ENCODE peak calls at places on chromosome 10, in six cellular contexts. One of them, this sample, is unnamed.

GRCh38 chr10:78916227-78916626 is 152.5 kb upstream of the ZMIZ1 start:
- DNase-seq in neuronal stem cell: no peak
- DNase-seq in mesenchymal stem cell: no peak
- DNase-seq in IMR-90: no peak
- DNase-seq in H1: no peak
- DNase-seq in trophoblast cell: no peak
- DNase-seq in this sample: no peak

GRCh38 chr10:96395931-96396877 is 37.4 kb upstream of the OPALIN start:
- DNase-seq in mesenchymal stem cell: peak
- DNase-seq in H1: peak
- DNase-seq in IMR-90: peak
- DNase-seq in neuronal stem cell: peak
- DNase-seq in trophoblast cell: peak
- DNase-seq in this sample: peak

GRCh38 chr10:7886056-7886455 is 67.8 kb downstream of the TAF3 start:
- DNase-seq in H1: no peak
- DNase-seq in mesenchymal stem cell: no peak
- DNase-seq in trophoblast cell: no peak
- DNase-seq in neuronal stem cell: no peak
- DNase-seq in IMR-90: no peak
- DNase-seq in this sample: no peak

GRCh38 chr10:31759124-31759798 is 169.4 kb downstream of the ARHGAP12 start:
- DNase-seq in IMR-90: no peak
- DNase-seq in trophoblast cell: peak
- DNase-seq in H1: peak
- DNase-seq in neuronal stem cell: peak
- DNase-seq in mesenchymal stem cell: peak
- DNase-seq in this sample: peak

GRCh38 chr10:33402748-33403147 is 68.3 kb upstream of the NRP1 start:
- DNase-seq in mesenchymal stem cell: no peak
- DNase-seq in H1: no peak
- DNase-seq in IMR-90: no peak
- DNase-seq in trophoblast cell: no peak
- DNase-seq in neuronal stem cell: no peak
- DNase-seq in this sample: no peak

GRCh38 chr10:60611291-60611747 is 167.0 kb upstream of the CDK1 start:
- DNase-seq in H1: no peak
- DNase-seq in mesenchymal stem cell: peak
- DNase-seq in trophoblast cell: peak
- DNase-seq in IMR-90: peak
- DNase-seq in neuronal stem cell: no peak
- DNase-seq in this sample: peak

GRCh38 chr10:107741976-107742375 is 577.5 kb upstream of the SORCS1 start:
- DNase-seq in IMR-90: no peak
- DNase-seq in neuronal stem cell: no peak
- DNase-seq in mesenchymal stem cell: no peak
- DNase-seq in trophoblast cell: no peak
- DNase-seq in H1: no peak
- DNase-seq in this sample: no peak

GRCh38 chr10:119761106-119761505 is 35.3 kb downstream of the INPP5F start:
- DNase-seq in neuronal stem cell: no peak
- DNase-seq in H1: no peak
- DNase-seq in mesenchymal stem cell: peak
- DNase-seq in trophoblast cell: peak
- DNase-seq in IMR-90: peak
- DNase-seq in this sample: no peak

GRCh38 chr10:119829429-119829828 is 43.2 kb downstream of the MCMBP start:
- DNase-seq in trophoblast cell: no peak
- DNase-seq in neuronal stem cell: no peak
- DNase-seq in H1: no peak
- DNase-seq in mesenchymal stem cell: no peak
- DNase-seq in IMR-90: no peak
- DNase-seq in this sample: no peak

GRCh38 chr10:75207079-75207867 is 3.3 kb upstream of the VDAC2 start:
- DNase-seq in mesenchymal stem cell: no peak
- DNase-seq in IMR-90: no peak
- DNase-seq in neuronal stem cell: no peak
- DNase-seq in H1: no peak
- DNase-seq in trophoblast cell: no peak
- DNase-seq in this sample: no peak

GRCh38 chr10:122233857-122234348 is 37.2 kb upstream of the BTBD16 start:
- DNase-seq in neuronal stem cell: no peak
- DNase-seq in H1: no peak
- DNase-seq in trophoblast cell: no peak
- DNase-seq in IMR-90: no peak
- DNase-seq in mesenchymal stem cell: no peak
- DNase-seq in this sample: no peak

GRCh38 chr10:33939892-33940291 is 605.4 kb upstream of the NRP1 start:
- DNase-seq in mesenchymal stem cell: no peak
- DNase-seq in H1: no peak
- DNase-seq in IMR-90: no peak
- DNase-seq in trophoblast cell: no peak
- DNase-seq in neuronal stem cell: no peak
- DNase-seq in this sample: peak

GRCh38 chr10:101745074-101745690 is 30.7 kb downstream of the FGF8 start:
- DNase-seq in trophoblast cell: no peak
- DNase-seq in neuronal stem cell: no peak
- DNase-seq in IMR-90: no peak
- DNase-seq in H1: no peak
- DNase-seq in mesenchymal stem cell: peak
- DNase-seq in this sample: no peak

GRCh38 chr10:7121154-7121797 is 289.6 kb downstream of the SFMBT2 start:
- DNase-seq in trophoblast cell: peak
- DNase-seq in neuronal stem cell: peak
- DNase-seq in IMR-90: peak
- DNase-seq in H1: peak
- DNase-seq in mesenchymal stem cell: peak
- DNase-seq in this sample: peak

GRCh38 chr10:131516285-131516684 is 204.8 kb upstream of the TCERG1L start:
- DNase-seq in neuronal stem cell: no peak
- DNase-seq in IMR-90: no peak
- DNase-seq in mesenchymal stem cell: no peak
- DNase-seq in trophoblast cell: no peak
- DNase-seq in H1: no peak
- DNase-seq in this sample: no peak

GRCh38 chr10:70031215-70031614 is 21.4 kb upstream of the MACROH2A2 start:
- DNase-seq in H1: no peak
- DNase-seq in trophoblast cell: no peak
- DNase-seq in mesenchymal stem cell: no peak
- DNase-seq in IMR-90: no peak
- DNase-seq in neuronal stem cell: no peak
- DNase-seq in this sample: no peak

GRCh38 chr10:70038926-70039325 is 13.7 kb upstream of the MACROH2A2 start:
- DNase-seq in IMR-90: no peak
- DNase-seq in H1: no peak
- DNase-seq in trophoblast cell: peak
- DNase-seq in mesenchymal stem cell: no peak
- DNase-seq in neuronal stem cell: no peak
- DNase-seq in this sample: no peak

GRCh38 chr10:70034252-70034651 is 18.4 kb upstream of the MACROH2A2 start:
- DNase-seq in neuronal stem cell: no peak
- DNase-seq in IMR-90: no peak
- DNase-seq in H1: no peak
- DNase-seq in trophoblast cell: no peak
- DNase-seq in mesenchymal stem cell: no peak
- DNase-seq in this sample: no peak

GRCh38 chr10:70032667-70033066 is 20.0 kb upstream of the MACROH2A2 start:
- DNase-seq in mesenchymal stem cell: no peak
- DNase-seq in neuronal stem cell: no peak
- DNase-seq in trophoblast cell: no peak
- DNase-seq in H1: no peak
- DNase-seq in IMR-90: no peak
- DNase-seq in this sample: no peak

GRCh38 chr10:70035531-70035930 is 17.1 kb upstream of the MACROH2A2 start:
- DNase-seq in IMR-90: no peak
- DNase-seq in mesenchymal stem cell: no peak
- DNase-seq in trophoblast cell: no peak
- DNase-seq in H1: no peak
- DNase-seq in neuronal stem cell: no peak
- DNase-seq in this sample: no peak
- H4K91ac ChIP-seq in IMR-90: no peak
- H4K91ac ChIP-seq in mesenchymal stem cell: no peak
- H4K91ac ChIP-seq in trophoblast cell: no peak
- H4K91ac ChIP-seq in H1: no peak
- H4K91ac ChIP-seq in neuronal stem cell: no peak
- H4K91ac ChIP-seq in this sample: no peak

GRCh38 chr10:77386365-77386764 is 251.2 kb downstream of the KCNMA1 start:
- DNase-seq in neuronal stem cell: no peak
- DNase-seq in IMR-90: no peak
- DNase-seq in H1: no peak
- DNase-seq in mesenchymal stem cell: no peak
- DNase-seq in trophoblast cell: no peak
- DNase-seq in this sample: no peak

GRCh38 chr10:77387247-77387646 is 250.4 kb downstream of the KCNMA1 start:
- DNase-seq in neuronal stem cell: no peak
- DNase-seq in trophoblast cell: no peak
- DNase-seq in IMR-90: no peak
- DNase-seq in mesenchymal stem cell: no peak
- DNase-seq in H1: no peak
- DNase-seq in this sample: no peak

GRCh38 chr10:77390481-77390891 is 247.1 kb downstream of the KCNMA1 start:
- DNase-seq in trophoblast cell: no peak
- DNase-seq in IMR-90: no peak
- DNase-seq in neuronal stem cell: no peak
- DNase-seq in H1: no peak
- DNase-seq in mesenchymal stem cell: peak
- DNase-seq in this sample: no peak

GRCh38 chr10:77386833-77387232 is 250.8 kb downstream of the KCNMA1 start:
- DNase-seq in H1: no peak
- DNase-seq in neuronal stem cell: no peak
- DNase-seq in trophoblast cell: no peak
- DNase-seq in mesenchymal stem cell: peak
- DNase-seq in IMR-90: peak
- DNase-seq in this sample: no peak

DNA sequence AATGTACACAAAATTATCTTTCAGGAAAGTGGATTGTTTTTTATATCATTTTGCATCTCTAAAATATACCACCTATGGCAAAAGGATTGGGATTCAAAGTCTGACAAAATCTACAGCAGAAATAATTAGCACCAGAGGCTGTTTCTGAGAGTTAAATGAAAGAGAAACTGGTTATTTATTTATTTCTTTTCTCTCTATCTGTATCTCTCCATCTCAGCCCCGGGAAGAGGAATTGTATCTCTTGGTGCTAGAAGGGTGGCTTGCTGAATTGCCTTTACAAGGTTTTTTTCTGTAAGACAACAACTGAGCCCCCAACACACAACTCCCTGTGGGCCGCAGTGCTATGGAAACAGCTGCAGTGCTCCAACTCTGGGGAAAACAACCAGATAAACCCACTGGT is 249.0 kb downstream of the KCNMA1 start:
- DNase-seq in trophoblast cell: no peak
- DNase-seq in H1: no peak
- DNase-seq in mesenchymal stem cell: no peak
- DNase-seq in neuronal stem cell: no peak
- DNase-seq in IMR-90: no peak
- DNase-seq in this sample: no peak
- H4K91ac ChIP-seq in trophoblast cell: peak
- H4K91ac ChIP-seq in H1: no peak
- H4K91ac ChIP-seq in mesenchymal stem cell: no peak
- H4K91ac ChIP-seq in neuronal stem cell: no peak
- H4K91ac ChIP-seq in IMR-90: peak
- H4K91ac ChIP-seq in this sample: no peak

DNA sequence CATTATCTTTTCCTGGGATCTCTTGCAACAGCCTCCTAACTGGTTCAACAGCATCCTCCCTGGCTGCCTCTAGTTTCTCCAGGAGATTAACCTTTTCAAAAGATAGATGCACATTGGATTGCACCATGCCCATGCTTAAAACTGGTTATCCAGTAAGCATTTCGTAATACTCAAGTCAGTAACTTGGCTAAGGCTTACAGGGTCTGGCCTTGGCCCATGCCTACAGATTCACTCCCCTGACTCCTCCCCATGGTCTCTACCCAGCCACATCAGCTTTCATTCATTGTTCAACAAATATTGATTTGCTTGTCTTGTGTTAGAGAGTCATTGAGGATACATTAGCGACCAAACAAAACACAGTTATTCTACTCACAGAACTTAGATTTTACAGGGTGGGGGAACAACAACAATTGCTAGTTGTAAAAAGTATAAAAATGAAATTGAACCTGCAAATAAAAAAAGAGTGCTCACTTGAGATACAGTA is 1.8 kb upstream of the KIF20B start:
- DNase-seq in neuronal stem cell: no peak
- DNase-seq in IMR-90: no peak
- DNase-seq in trophoblast cell: peak
- DNase-seq in H1: no peak
- DNase-seq in mesenchymal stem cell: no peak
- DNase-seq in this sample: no peak
- H4K91ac ChIP-seq in neuronal stem cell: no peak
- H4K91ac ChIP-seq in IMR-90: no peak
- H4K91ac ChIP-seq in trophoblast cell: no peak
- H4K91ac ChIP-seq in H1: no peak
- H4K91ac ChIP-seq in mesenchymal stem cell: no peak
- H4K91ac ChIP-seq in this sample: no peak

GRCh38 chr10:133125901-133126300 is 34.1 kb upstream of the KNDC1 start:
- DNase-seq in IMR-90: no peak
- DNase-seq in neuronal stem cell: no peak
- DNase-seq in mesenchymal stem cell: no peak
- DNase-seq in H1: no peak
- DNase-seq in trophoblast cell: no peak
- DNase-seq in this sample: no peak

GRCh38 chr10:133124357-133125211 is 35.4 kb upstream of the KNDC1 start:
- DNase-seq in IMR-90: no peak
- DNase-seq in mesenchymal stem cell: no peak
- DNase-seq in H1: no peak
- DNase-seq in trophoblast cell: peak
- DNase-seq in neuronal stem cell: peak
- DNase-seq in this sample: peak

GRCh38 chr10:133123050-133123745 is 35.5 kb downstream of the ADGRA1 start:
- DNase-seq in IMR-90: no peak
- DNase-seq in neuronal stem cell: no peak
- DNase-seq in mesenchymal stem cell: no peak
- DNase-seq in H1: no peak
- DNase-seq in trophoblast cell: no peak
- DNase-seq in this sample: no peak

GRCh38 chr10:133122171-133122935 is 34.6 kb downstream of the ADGRA1 start:
- DNase-seq in IMR-90: no peak
- DNase-seq in H1: no peak
- DNase-seq in neuronal stem cell: no peak
- DNase-seq in trophoblast cell: no peak
- DNase-seq in mesenchymal stem cell: no peak
- DNase-seq in this sample: no peak

DNA sequence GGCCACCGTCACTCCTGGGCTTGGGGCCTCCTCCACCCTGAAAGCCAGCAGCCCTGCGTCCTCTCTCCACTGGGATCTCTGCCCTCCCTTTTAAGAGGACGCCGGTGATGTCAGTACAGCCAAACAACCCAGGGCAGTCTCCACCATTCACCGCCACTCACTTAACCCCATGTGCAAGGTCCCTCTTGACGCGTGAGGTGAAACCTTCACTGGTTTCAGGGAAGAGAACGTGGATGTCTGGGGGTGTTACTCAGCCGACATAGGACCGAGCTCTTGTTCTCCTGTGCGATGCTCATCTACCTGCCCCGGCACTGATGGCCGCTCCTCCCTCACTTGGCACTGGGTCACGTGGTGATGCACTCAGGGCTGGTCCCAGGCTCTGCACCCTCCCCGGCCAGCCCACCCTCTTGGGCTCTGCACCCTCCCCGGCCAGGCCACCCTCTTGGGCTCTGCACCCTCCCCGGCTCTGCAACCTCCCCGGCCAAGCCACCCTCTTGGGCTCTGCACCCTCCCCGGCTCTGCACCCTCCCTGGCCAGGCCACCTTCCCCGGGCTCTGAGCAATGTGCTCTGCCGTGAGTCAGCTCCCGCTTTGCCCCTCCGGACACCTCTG is 36.1 kb downstream of the ADGRA1 start:
- DNase-seq in H1: no peak
- DNase-seq in neuronal stem cell: no peak
- DNase-seq in trophoblast cell: no peak
- DNase-seq in IMR-90: no peak
- DNase-seq in mesenchymal stem cell: no peak
- DNase-seq in this sample: no peak
- H4K91ac ChIP-seq in H1: no peak
- H4K91ac ChIP-seq in neuronal stem cell: no peak
- H4K91ac ChIP-seq in trophoblast cell: no peak
- H4K91ac ChIP-seq in IMR-90: no peak
- H4K91ac ChIP-seq in mesenchymal stem cell: no peak
- H4K91ac ChIP-seq in this sample: no peak

This sample was measured in H9.